ENCODE peak calls at places on chromosomes 3 and 15, in ten cellular contexts. One of them, this sample, is unnamed.

GRCh38 chr3:66537735-66538134 is 36.9 kb upstream of the LRIG1 start:
- DNase-seq in breast epithelium: no peak
- DNase-seq in AG10803: no peak
- DNase-seq in mammary epithelial cell: no peak
- DNase-seq in psoas muscle: no peak
- DNase-seq in BE2C: no peak
- DNase-seq in pancreas: no peak
- DNase-seq in A549: no peak
- DNase-seq in IMR-90: no peak
- DNase-seq in GM12865: no peak
- DNase-seq in this sample: no peak

GRCh38 chr3:35864871-35865270 is 225.5 kb downstream of the ARPP21 start:
- DNase-seq in AG10803: no peak
- DNase-seq in BE2C: no peak
- DNase-seq in GM12865: no peak
- DNase-seq in pancreas: no peak
- DNase-seq in A549: no peak
- DNase-seq in mammary epithelial cell: no peak
- DNase-seq in psoas muscle: no peak
- DNase-seq in IMR-90: no peak
- DNase-seq in breast epithelium: no peak
- DNase-seq in this sample: no peak

GRCh38 chr3:195043612-195044144 is 227.3 kb downstream of the XXYLT1 start:
- DNase-seq in psoas muscle: no peak
- DNase-seq in mammary epithelial cell: no peak
- DNase-seq in pancreas: no peak
- DNase-seq in BE2C: no peak
- DNase-seq in A549: no peak
- DNase-seq in GM12865: no peak
- DNase-seq in AG10803: no peak
- DNase-seq in breast epithelium: no peak
- DNase-seq in IMR-90: no peak
- DNase-seq in this sample: no peak

GRCh38 chr3:153601422-153601853 is 439.4 kb downstream of the RAP2B start:
- DNase-seq in BE2C: no peak
- DNase-seq in pancreas: no peak
- DNase-seq in breast epithelium: no peak
- DNase-seq in AG10803: no peak
- DNase-seq in IMR-90: no peak
- DNase-seq in GM12865: no peak
- DNase-seq in psoas muscle: no peak
- DNase-seq in A549: no peak
- DNase-seq in mammary epithelial cell: no peak
- DNase-seq in this sample: no peak

GRCh38 chr3:54939591-54940300 is 11.9 kb upstream of the LRTM1 start:
- DNase-seq in BE2C: no peak
- DNase-seq in AG10803: peak
- DNase-seq in pancreas: no peak
- DNase-seq in A549: no peak
- DNase-seq in GM12865: no peak
- DNase-seq in IMR-90: peak
- DNase-seq in breast epithelium: no peak
- DNase-seq in mammary epithelial cell: no peak
- DNase-seq in psoas muscle: no peak
- DNase-seq in this sample: peak

GRCh38 chr3:14344351-14344750 is 58.1 kb upstream of the SLC6A6 start:
- DNase-seq in breast epithelium: no peak
- DNase-seq in pancreas: no peak
- DNase-seq in mammary epithelial cell: no peak
- DNase-seq in BE2C: no peak
- DNase-seq in psoas muscle: no peak
- DNase-seq in IMR-90: no peak
- DNase-seq in AG10803: no peak
- DNase-seq in A549: no peak
- DNase-seq in GM12865: no peak
- DNase-seq in this sample: no peak

GRCh38 chr15:29124581-29125381 is 144.8 kb downstream of the NSMCE3 start:
- DNase-seq in pancreas: no peak
- DNase-seq in AG10803: no peak
- DNase-seq in mammary epithelial cell: peak
- DNase-seq in A549: no peak
- DNase-seq in GM12865: no peak
- DNase-seq in psoas muscle: no peak
- DNase-seq in BE2C: peak
- DNase-seq in IMR-90: peak
- DNase-seq in breast epithelium: no peak
- DNase-seq in this sample: peak

GRCh38 chr15:89371145-89372044 is 36.8 kb upstream of the POLG start:
- DNase-seq in pancreas: no peak
- DNase-seq in IMR-90: no peak
- DNase-seq in BE2C: no peak
- DNase-seq in breast epithelium: no peak
- DNase-seq in AG10803: no peak
- DNase-seq in psoas muscle: no peak
- DNase-seq in GM12865: no peak
- DNase-seq in mammary epithelial cell: no peak
- DNase-seq in A549: no peak
- DNase-seq in this sample: no peak

GRCh38 chr15:62067448-62068044 is 769 bp downstream of the C2CD4A start:
- DNase-seq in breast epithelium: no peak
- DNase-seq in GM12865: no peak
- DNase-seq in A549: no peak
- DNase-seq in AG10803: peak
- DNase-seq in pancreas: peak
- DNase-seq in IMR-90: no peak
- DNase-seq in mammary epithelial cell: peak
- DNase-seq in BE2C: peak
- DNase-seq in psoas muscle: peak
- DNase-seq in this sample: peak

GRCh38 chr15:62069551-62069950 is 2.8 kb downstream of the C2CD4A start:
- DNase-seq in AG10803: no peak
- DNase-seq in psoas muscle: no peak
- DNase-seq in BE2C: no peak
- DNase-seq in GM12865: no peak
- DNase-seq in IMR-90: no peak
- DNase-seq in pancreas: no peak
- DNase-seq in mammary epithelial cell: no peak
- DNase-seq in A549: no peak
- DNase-seq in breast epithelium: no peak
- DNase-seq in this sample: no peak

GRCh38 chr15:62066663-62067447 is at the start of gene C2CD4A:
- DNase-seq in mammary epithelial cell: peak
- DNase-seq in pancreas: peak
- DNase-seq in IMR-90: peak
- DNase-seq in BE2C: peak
- DNase-seq in AG10803: peak
- DNase-seq in breast epithelium: peak
- DNase-seq in psoas muscle: peak
- DNase-seq in A549: peak
- DNase-seq in GM12865: peak
- DNase-seq in this sample: no peak

GRCh38 chr15:62068787-62069170 is 2.0 kb downstream of the C2CD4A start:
- DNase-seq in mammary epithelial cell: peak
- DNase-seq in GM12865: no peak
- DNase-seq in A549: no peak
- DNase-seq in pancreas: no peak
- DNase-seq in AG10803: peak
- DNase-seq in psoas muscle: no peak
- DNase-seq in IMR-90: no peak
- DNase-seq in breast epithelium: no peak
- DNase-seq in BE2C: no peak
- DNase-seq in this sample: no peak

DNA sequence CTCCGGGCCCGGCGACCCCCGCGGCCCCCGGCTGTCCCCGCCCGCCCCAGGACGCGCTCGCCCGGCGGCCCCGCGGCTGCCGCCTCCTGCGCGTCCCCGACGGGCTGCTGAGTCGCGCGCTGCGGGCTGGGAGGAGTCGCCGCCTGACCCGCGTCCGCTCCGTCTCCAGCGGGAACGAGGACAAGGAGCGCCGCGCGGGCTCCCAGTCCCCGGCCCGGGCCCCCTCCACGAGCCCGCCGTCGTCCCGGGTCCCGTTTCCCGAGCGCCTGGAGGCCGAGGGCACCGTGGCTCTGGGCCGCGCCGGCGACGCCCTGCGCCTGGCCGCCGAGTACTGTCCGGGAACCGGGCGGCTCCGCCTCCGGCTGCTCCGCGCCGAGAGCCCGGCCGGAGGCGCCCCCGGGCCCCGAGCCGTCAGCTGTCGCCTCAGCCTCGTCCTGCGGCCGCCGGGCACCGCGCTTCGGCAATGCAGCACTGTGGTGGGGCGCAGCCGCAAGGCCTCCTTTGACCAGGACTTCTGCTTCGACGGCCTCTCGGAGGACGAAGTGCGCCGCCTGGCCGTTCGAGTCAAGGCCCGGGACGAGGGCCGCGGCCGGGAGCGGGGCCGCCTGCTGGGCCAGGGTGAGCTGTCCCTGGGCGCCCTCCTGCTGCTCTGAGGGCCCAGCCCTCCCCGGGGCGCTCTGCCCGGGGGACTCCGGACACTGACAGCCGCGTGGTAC is 1.5 kb downstream of the C2CD4A start:
- DNase-seq in A549: peak
- DNase-seq in BE2C: peak
- DNase-seq in IMR-90: no peak
- DNase-seq in AG10803: peak
- DNase-seq in pancreas: peak
- DNase-seq in breast epithelium: no peak
- DNase-seq in GM12865: peak
- DNase-seq in mammary epithelial cell: peak
- DNase-seq in psoas muscle: peak
- DNase-seq in this sample: no peak
- H3K4me3 ChIP-seq in A549: peak
- H3K4me3 ChIP-seq in BE2C: peak
- H3K4me3 ChIP-seq in IMR-90: peak
- H3K4me3 ChIP-seq in AG10803: peak
- H3K4me3 ChIP-seq in pancreas: peak
- H3K4me3 ChIP-seq in breast epithelium: peak
- H3K4me3 ChIP-seq in GM12865: peak
- H3K4me3 ChIP-seq in mammary epithelial cell: no peak
- H3K4me3 ChIP-seq in psoas muscle: peak
- H3K4me3 ChIP-seq in this sample: peak

GRCh38 chr3:100007313-100007712 is 107.0 kb downstream of the FILIP1L start:
- DNase-seq in breast epithelium: no peak
- DNase-seq in pancreas: no peak
- DNase-seq in mammary epithelial cell: no peak
- DNase-seq in psoas muscle: no peak
- DNase-seq in GM12865: no peak
- DNase-seq in BE2C: no peak
- DNase-seq in AG10803: no peak
- DNase-seq in IMR-90: no peak
- DNase-seq in A549: no peak
- DNase-seq in this sample: no peak

GRCh38 chr3:100004931-100005330 is 109.4 kb downstream of the FILIP1L start:
- DNase-seq in GM12865: no peak
- DNase-seq in breast epithelium: no peak
- DNase-seq in BE2C: no peak
- DNase-seq in mammary epithelial cell: no peak
- DNase-seq in AG10803: no peak
- DNase-seq in psoas muscle: no peak
- DNase-seq in A549: no peak
- DNase-seq in IMR-90: no peak
- DNase-seq in pancreas: no peak
- DNase-seq in this sample: no peak

GRCh38 chr3:100008081-100008698 is 106.1 kb downstream of the FILIP1L start:
- DNase-seq in GM12865: no peak
- DNase-seq in pancreas: no peak
- DNase-seq in A549: no peak
- DNase-seq in AG10803: no peak
- DNase-seq in psoas muscle: no peak
- DNase-seq in IMR-90: no peak
- DNase-seq in BE2C: no peak
- DNase-seq in mammary epithelial cell: no peak
- DNase-seq in breast epithelium: no peak
- DNase-seq in this sample: no peak

GRCh38 chr3:100005670-100006393 is 108.5 kb downstream of the FILIP1L start:
- DNase-seq in psoas muscle: no peak
- DNase-seq in breast epithelium: no peak
- DNase-seq in A549: no peak
- DNase-seq in GM12865: no peak
- DNase-seq in mammary epithelial cell: peak
- DNase-seq in pancreas: no peak
- DNase-seq in AG10803: no peak
- DNase-seq in BE2C: no peak
- DNase-seq in IMR-90: peak
- DNase-seq in this sample: no peak

DNA sequence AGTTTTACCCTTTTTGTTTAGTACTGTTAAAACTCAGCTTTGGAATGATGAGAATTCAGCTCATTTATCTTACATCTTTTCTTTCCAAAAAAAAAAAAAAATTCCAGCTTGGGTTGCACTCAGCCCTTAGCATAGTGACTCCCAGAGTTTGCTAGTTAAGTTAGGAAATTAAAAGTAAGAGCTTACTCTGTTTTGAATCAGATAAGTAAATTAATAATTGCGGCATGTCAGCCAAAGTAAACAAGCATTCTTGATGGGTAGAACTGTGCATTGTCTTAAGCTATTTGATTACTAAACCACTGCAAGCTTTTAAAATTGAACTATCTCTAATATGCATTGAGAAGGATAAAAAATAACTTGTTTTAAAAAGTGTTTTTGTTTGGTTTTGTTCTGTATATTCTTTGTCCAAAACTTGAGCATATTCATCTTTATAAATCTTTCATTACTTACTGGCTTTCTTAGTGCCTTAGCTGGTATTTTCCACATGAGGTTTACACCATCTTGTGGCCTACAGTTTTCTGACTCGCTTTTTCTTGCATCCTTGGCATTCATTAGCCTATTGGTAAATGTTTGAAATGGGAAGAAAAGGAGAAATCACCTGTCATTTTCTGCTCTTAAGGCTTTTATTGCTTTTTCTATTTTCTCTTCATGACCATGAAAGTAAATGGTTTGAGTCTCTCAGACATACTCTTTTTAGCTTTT is 107.6 kb downstream of the FILIP1L start:
- DNase-seq in breast epithelium: no peak
- DNase-seq in psoas muscle: no peak
- DNase-seq in BE2C: no peak
- DNase-seq in A549: no peak
- DNase-seq in GM12865: no peak
- DNase-seq in IMR-90: peak
- DNase-seq in AG10803: peak
- DNase-seq in mammary epithelial cell: peak
- DNase-seq in pancreas: no peak
- DNase-seq in this sample: no peak
- TF ChIP-seq CTCF in breast epithelium: no peak
- TF ChIP-seq CTCF in psoas muscle: no peak
- TF ChIP-seq CTCF in BE2C: no peak
- TF ChIP-seq CTCF in A549: no peak
- TF ChIP-seq CTCF in GM12865: no peak
- TF ChIP-seq CTCF in IMR-90: peak
- TF ChIP-seq CTCF in AG10803: peak
- TF ChIP-seq CTCF in mammary epithelial cell: peak
- TF ChIP-seq CTCF in pancreas: no peak
- TF ChIP-seq CTCF in this sample: peak

GRCh38 chr3:191296041-191296541 is 33.1 kb upstream of the CCDC50 start:
- DNase-seq in IMR-90: no peak
- DNase-seq in BE2C: no peak
- DNase-seq in psoas muscle: no peak
- DNase-seq in pancreas: no peak
- DNase-seq in breast epithelium: no peak
- DNase-seq in A549: no peak
- DNase-seq in mammary epithelial cell: no peak
- DNase-seq in GM12865: peak
- DNase-seq in AG10803: no peak
- DNase-seq in this sample: no peak

GRCh38 chr3:191294291-191294690 is 34.9 kb upstream of the CCDC50 start:
- DNase-seq in GM12865: no peak
- DNase-seq in breast epithelium: no peak
- DNase-seq in A549: no peak
- DNase-seq in IMR-90: no peak
- DNase-seq in psoas muscle: no peak
- DNase-seq in AG10803: no peak
- DNase-seq in pancreas: no peak
- DNase-seq in BE2C: no peak
- DNase-seq in mammary epithelial cell: no peak
- DNase-seq in this sample: no peak

GRCh38 chr3:191290311-191291025 is 38.7 kb upstream of the CCDC50 start:
- DNase-seq in psoas muscle: no peak
- DNase-seq in GM12865: peak
- DNase-seq in IMR-90: no peak
- DNase-seq in AG10803: peak
- DNase-seq in pancreas: no peak
- DNase-seq in breast epithelium: no peak
- DNase-seq in BE2C: no peak
- DNase-seq in A549: no peak
- DNase-seq in mammary epithelial cell: peak
- DNase-seq in this sample: peak

DNA sequence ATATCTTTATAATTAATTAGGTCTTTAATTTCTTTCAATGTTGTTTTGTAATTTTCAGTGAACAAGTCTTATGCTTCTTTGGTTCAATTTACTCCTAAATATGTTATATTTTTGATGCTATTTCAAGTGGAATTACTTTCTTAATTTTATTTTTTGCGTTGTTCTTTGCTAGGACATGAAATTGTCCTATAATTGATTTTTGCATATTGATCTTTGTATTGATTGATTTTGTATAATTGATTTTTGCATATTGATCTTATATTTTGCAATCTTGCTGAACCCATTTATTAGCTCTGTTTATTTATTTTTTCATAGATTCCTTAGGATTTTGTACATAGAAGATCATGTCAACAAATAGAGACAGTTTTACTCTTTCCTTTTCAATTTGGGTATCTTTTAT is 37.0 kb upstream of the CCDC50 start:
- DNase-seq in AG10803: no peak
- DNase-seq in IMR-90: no peak
- DNase-seq in GM12865: no peak
- DNase-seq in breast epithelium: no peak
- DNase-seq in psoas muscle: no peak
- DNase-seq in pancreas: no peak
- DNase-seq in A549: no peak
- DNase-seq in mammary epithelial cell: no peak
- DNase-seq in BE2C: no peak
- DNase-seq in this sample: no peak
- H3K4me3 ChIP-seq in AG10803: no peak
- H3K4me3 ChIP-seq in IMR-90: no peak
- H3K4me3 ChIP-seq in GM12865: no peak
- H3K4me3 ChIP-seq in breast epithelium: no peak
- H3K4me3 ChIP-seq in psoas muscle: no peak
- H3K4me3 ChIP-seq in pancreas: no peak
- H3K4me3 ChIP-seq in A549: no peak
- H3K4me3 ChIP-seq in mammary epithelial cell: no peak
- H3K4me3 ChIP-seq in BE2C: no peak
- H3K4me3 ChIP-seq in this sample: no peak

DNA sequence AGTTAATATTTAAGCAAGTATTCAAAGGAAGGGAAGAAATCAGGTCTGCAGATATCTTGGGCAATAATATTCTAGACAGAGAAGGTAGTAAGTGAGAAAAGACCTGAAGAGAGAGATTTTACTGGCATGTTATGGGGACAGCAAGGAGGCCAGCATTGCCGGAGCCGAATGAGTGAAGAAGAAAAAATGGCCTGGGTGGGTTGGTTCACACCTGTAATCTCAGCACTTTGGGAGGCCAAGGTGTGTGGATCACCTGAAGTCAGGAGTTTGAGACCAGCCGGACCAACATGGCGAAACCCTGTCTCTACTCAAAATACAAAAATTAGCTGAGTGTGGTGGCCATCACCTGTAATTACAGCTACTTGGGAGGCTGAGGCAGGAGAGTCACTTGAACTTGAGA is 164.7 kb downstream of the VGLL3 start:
- DNase-seq in BE2C: no peak
- DNase-seq in GM12865: no peak
- DNase-seq in pancreas: no peak
- DNase-seq in psoas muscle: no peak
- DNase-seq in mammary epithelial cell: no peak
- DNase-seq in AG10803: no peak
- DNase-seq in breast epithelium: no peak
- DNase-seq in IMR-90: no peak
- DNase-seq in A549: no peak
- DNase-seq in this sample: no peak
- TF ChIP-seq CTCF in BE2C: no peak
- TF ChIP-seq CTCF in GM12865: no peak
- TF ChIP-seq CTCF in pancreas: no peak
- TF ChIP-seq CTCF in psoas muscle: no peak
- TF ChIP-seq CTCF in mammary epithelial cell: no peak
- TF ChIP-seq CTCF in AG10803: no peak
- TF ChIP-seq CTCF in breast epithelium: no peak
- TF ChIP-seq CTCF in IMR-90: no peak
- TF ChIP-seq CTCF in A549: no peak
- TF ChIP-seq CTCF in this sample: no peak

This sample was measured in foreskin fibroblast.